ENCODE peak calls at places on chromosomes 1 and 21, in five cellular contexts. One of them, this sample, is unnamed.

GRCh38 chr1:186187601-186188000 is 187.5 kb downstream of the TPR start:
- DNase-seq in tibial artery: no peak
- DNase-seq in PC-3: peak; percentile 83
- DNase-seq in astrocyte: no peak
- DNase-seq in AG10803: no peak
- DNase-seq in this sample: no peak

GRCh38 chr1:155175927-155176371 is 2.3 kb downstream of the TRIM46 start:
- DNase-seq in tibial artery: peak; percentile 66
- DNase-seq in PC-3: peak; percentile 27
- DNase-seq in astrocyte: no peak
- DNase-seq in AG10803: no peak
- DNase-seq in this sample: no peak

GRCh38 chr1:15760520-15761211 is 2.1 kb downstream of the FBLIM1 start:
- DNase-seq in tibial artery: peak; percentile 87
- DNase-seq in PC-3: peak; percentile 76
- DNase-seq in astrocyte: peak; percentile 75
- DNase-seq in AG10803: peak; percentile 57
- DNase-seq in this sample: no peak

GRCh38 chr1:89995595-89996397 is 886 bp downstream of the ZNF326 start:
- DNase-seq in tibial artery: no peak
- DNase-seq in PC-3: peak; percentile 37
- DNase-seq in astrocyte: peak; percentile 29
- DNase-seq in AG10803: peak; percentile 18
- DNase-seq in this sample: no peak

GRCh38 chr1:1847501-1848289 is 43.2 kb downstream of the GNB1 start:
- DNase-seq in tibial artery: no peak
- DNase-seq in PC-3: no peak
- DNase-seq in astrocyte: no peak
- DNase-seq in AG10803: peak; percentile 22
- DNase-seq in this sample: no peak

GRCh38 chr21:41170442-41170841 is 2.5 kb downstream of the BACE2 start:
- DNase-seq in tibial artery: no peak
- DNase-seq in PC-3: peak; percentile 71
- DNase-seq in astrocyte: no peak
- DNase-seq in AG10803: peak; percentile 25
- DNase-seq in this sample: peak; percentile 23

GRCh38 chr1:92473781-92474495 is 12.8 kb downstream of the GFI1 start:
- DNase-seq in tibial artery: no peak
- DNase-seq in PC-3: no peak
- DNase-seq in astrocyte: no peak
- DNase-seq in AG10803: no peak
- DNase-seq in this sample: no peak

GRCh38 chr1:204104331-204105222 is 31.7 kb downstream of the SOX13 start:
- DNase-seq in tibial artery: no peak
- DNase-seq in PC-3: peak; percentile 96
- DNase-seq in astrocyte: peak; percentile 29
- DNase-seq in AG10803: no peak
- DNase-seq in this sample: no peak

GRCh38 chr1:237851209-237851845 is 39.4 kb downstream of the ZP4 start:
- DNase-seq in tibial artery: no peak
- DNase-seq in PC-3: peak; percentile 61
- DNase-seq in astrocyte: peak; percentile 40
- DNase-seq in AG10803: no peak
- DNase-seq in this sample: peak; percentile 16

GRCh38 chr1:228443395-228443794 is 26.7 kb upstream of the TRIM17 start:
- DNase-seq in tibial artery: no peak
- DNase-seq in PC-3: no peak
- DNase-seq in astrocyte: no peak
- DNase-seq in AG10803: no peak
- DNase-seq in this sample: no peak

GRCh38 chr1:95384570-95384969 is 150.6 kb downstream of the RWDD3 start:
- DNase-seq in tibial artery: no peak
- DNase-seq in PC-3: peak; percentile 36
- DNase-seq in astrocyte: no peak
- DNase-seq in AG10803: no peak
- DNase-seq in this sample: no peak

GRCh38 chr1:19835573-19835972 is 20.5 kb upstream of the RNF186 start:
- DNase-seq in tibial artery: no peak
- DNase-seq in PC-3: no peak
- DNase-seq in astrocyte: peak; percentile 8
- DNase-seq in AG10803: peak; percentile 67
- DNase-seq in this sample: no peak

GRCh38 chr1:109357673-109358072 is 40.0 kb downstream of the SORT1 start:
- DNase-seq in tibial artery: no peak
- DNase-seq in PC-3: no peak
- DNase-seq in astrocyte: no peak
- DNase-seq in AG10803: no peak
- DNase-seq in this sample: no peak

GRCh38 chr21:46322351-46323226 is 1.1 kb downstream of the C21orf58 start:
- DNase-seq in tibial artery: no peak
- DNase-seq in PC-3: peak; percentile 32
- DNase-seq in astrocyte: peak; percentile 47
- DNase-seq in AG10803: peak; percentile 45
- DNase-seq in this sample: no peak

GRCh38 chr1:67612690-67613322 is 72.2 kb upstream of the GADD45A start:
- DNase-seq in tibial artery: no peak
- DNase-seq in PC-3: peak; percentile 35
- DNase-seq in astrocyte: no peak
- DNase-seq in AG10803: peak; percentile 3
- DNase-seq in this sample: no peak

GRCh38 chr1:205319081-205320018 is 2.2 kb downstream of the NUAK2 start:
- DNase-seq in tibial artery: peak; percentile 82
- DNase-seq in PC-3: peak; percentile 85
- DNase-seq in astrocyte: peak; percentile 69
- DNase-seq in AG10803: peak; percentile 67
- DNase-seq in this sample: peak; percentile 58

DNA sequence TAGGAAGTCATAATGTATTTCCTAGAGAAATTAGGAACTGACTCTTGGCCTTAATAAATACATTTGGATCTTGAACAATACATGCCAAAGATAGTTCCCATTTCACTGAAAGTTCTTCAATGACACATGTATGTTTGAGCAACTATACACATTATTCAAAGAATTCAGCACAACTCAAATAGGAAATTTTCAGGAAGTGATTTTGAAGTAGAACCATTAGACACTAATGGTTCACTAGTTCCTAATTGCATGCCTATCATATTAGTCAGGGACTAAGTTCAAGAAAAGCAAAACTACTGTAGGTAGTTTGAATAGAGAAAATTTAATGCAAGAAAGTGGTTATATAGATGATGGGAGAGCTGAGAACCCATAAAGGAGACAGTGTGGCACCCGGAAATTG is 404.7 kb downstream of the LMO4 start:
- DNase-seq in tibial artery: no peak
- DNase-seq in PC-3: no peak
- DNase-seq in astrocyte: no peak
- DNase-seq in AG10803: no peak
- DNase-seq in this sample: no peak
- H3K4me3 ChIP-seq in tibial artery: no peak overlapping the region
- H3K4me3 ChIP-seq in PC-3: no peak overlapping the region
- H3K4me3 ChIP-seq in astrocyte: no peak overlapping the region
- H3K4me3 ChIP-seq in AG10803: no peak overlapping the region
- H3K4me3 ChIP-seq in this sample: no peak overlapping the region

DNA sequence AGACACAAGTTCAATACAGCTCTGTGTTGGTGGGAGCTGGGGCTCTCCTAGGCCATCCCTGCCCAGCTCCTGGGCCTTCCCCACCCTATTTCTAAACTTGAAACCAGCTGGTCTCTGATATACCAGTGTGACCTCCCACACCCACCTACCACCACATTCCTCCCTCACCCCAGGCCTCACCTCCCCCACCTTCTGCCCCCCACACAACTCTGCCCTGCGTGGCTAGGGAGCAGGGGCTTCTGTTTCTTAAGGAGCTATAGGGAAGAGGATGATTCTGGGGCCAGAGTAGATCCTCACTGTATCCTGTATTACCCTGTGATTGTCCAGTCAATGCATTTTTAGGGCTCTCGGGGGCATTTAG is 16.5 kb downstream of the NES start:
- DNase-seq in tibial artery: no peak
- DNase-seq in PC-3: no peak
- DNase-seq in astrocyte: no peak
- DNase-seq in AG10803: no peak
- DNase-seq in this sample: no peak
- H3K4me3 ChIP-seq in tibial artery: no peak overlapping the region
- H3K4me3 ChIP-seq in PC-3: peak overlapping the region; percentile 64
- H3K4me3 ChIP-seq in astrocyte: peak overlapping the region; percentile 18
- H3K4me3 ChIP-seq in AG10803: no peak overlapping the region
- H3K4me3 ChIP-seq in this sample: peak overlapping the region; percentile 56

GRCh38 chr1:27868932-27869718 is 3.2 kb upstream of the THEMIS2 start:
- DNase-seq in tibial artery: no peak
- DNase-seq in PC-3: no peak
- DNase-seq in astrocyte: no peak
- DNase-seq in AG10803: no peak
- DNase-seq in this sample: no peak
- H3K4me3 ChIP-seq in tibial artery: no peak overlapping the region
- H3K4me3 ChIP-seq in PC-3: no peak overlapping the region
- H3K4me3 ChIP-seq in astrocyte: no peak overlapping the region
- H3K4me3 ChIP-seq in AG10803: no peak overlapping the region
- H3K4me3 ChIP-seq in this sample: no peak overlapping the region

GRCh38 chr1:25818569-25818968 is 1.2 kb upstream of the MTFR1L start:
- DNase-seq in tibial artery: no peak
- DNase-seq in PC-3: no peak
- DNase-seq in astrocyte: no peak
- DNase-seq in AG10803: no peak
- DNase-seq in this sample: no peak
- H3K4me3 ChIP-seq in tibial artery: peak overlapping the region; percentile 93
- H3K4me3 ChIP-seq in PC-3: peak overlapping the region; percentile 93
- H3K4me3 ChIP-seq in astrocyte: peak overlapping the region; percentile 80
- H3K4me3 ChIP-seq in AG10803: peak overlapping the region; percentile 89
- H3K4me3 ChIP-seq in this sample: peak overlapping the region; percentile 73

DNA sequence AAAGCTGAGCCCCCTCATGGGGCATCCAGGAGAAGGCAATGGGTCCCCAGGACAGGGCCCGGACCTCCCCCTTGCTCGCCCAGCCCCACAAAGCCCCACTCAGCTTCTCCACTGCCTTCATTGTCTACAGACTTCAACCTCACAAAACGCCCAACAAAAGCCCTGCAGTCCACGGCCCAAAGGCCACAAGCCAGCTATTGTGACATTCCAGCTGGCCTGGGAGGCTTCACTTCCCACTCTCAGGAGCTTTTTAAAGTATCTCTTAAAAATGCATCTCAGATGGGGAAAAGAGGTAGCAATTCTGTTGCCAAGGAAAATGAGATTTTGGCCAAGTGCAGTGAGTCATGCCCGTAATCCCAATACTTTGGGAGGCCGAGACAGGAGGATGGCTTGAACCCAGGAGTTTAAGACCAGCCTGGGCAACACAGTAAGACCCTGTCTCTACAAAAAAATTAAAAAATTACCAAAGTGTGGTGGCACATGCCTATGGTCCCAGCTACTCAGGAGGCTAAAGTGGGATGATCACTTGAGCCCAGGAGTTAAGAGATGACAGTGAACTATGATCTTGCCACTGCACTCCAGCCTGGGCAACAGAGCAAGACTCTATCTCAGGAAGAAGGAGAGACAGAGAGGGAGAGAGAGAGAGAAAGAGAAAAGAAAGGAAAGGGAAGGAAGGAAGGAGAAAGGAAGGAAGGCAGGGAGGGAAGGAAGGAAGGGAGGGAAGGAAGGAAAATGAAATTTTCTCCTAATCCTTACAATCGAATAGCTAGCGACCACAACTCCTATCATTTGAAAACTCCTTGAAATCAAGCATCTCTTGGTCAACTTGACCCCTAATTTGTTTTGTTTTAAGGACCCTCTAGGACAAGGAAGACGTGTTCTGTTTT is 31.4 kb upstream of the TARDBP start:
- DNase-seq in tibial artery: no peak
- DNase-seq in PC-3: no peak
- DNase-seq in astrocyte: peak; percentile 15
- DNase-seq in AG10803: peak; percentile 85
- DNase-seq in this sample: peak; percentile 73
- H3K4me3 ChIP-seq in tibial artery: peak overlapping the region; percentile 37
- H3K4me3 ChIP-seq in PC-3: peak overlapping the region; percentile 56
- H3K4me3 ChIP-seq in astrocyte: no peak overlapping the region
- H3K4me3 ChIP-seq in AG10803: peak overlapping the region; percentile 41
- H3K4me3 ChIP-seq in this sample: peak overlapping the region; percentile 55

DNA sequence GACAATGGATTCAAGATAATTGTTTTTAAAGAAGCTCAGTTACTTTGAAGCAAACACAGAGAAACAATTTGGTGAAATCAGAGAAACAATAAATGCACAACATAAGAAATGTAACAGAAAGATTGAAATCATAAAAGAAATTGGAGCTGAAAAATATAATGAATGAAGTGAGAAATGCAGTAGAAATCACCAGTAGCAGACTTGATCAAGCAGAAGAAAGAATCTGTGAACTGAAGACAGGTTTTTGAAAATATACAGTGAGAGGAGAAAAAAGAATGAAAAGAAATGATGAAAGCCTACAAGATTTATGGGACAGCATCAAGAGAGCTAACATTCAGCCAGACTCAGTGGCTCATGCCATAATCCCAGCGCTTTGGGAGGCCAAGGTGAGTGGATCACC is 4.2 kb upstream of the SELP start:
- DNase-seq in tibial artery: no peak
- DNase-seq in PC-3: no peak
- DNase-seq in astrocyte: no peak
- DNase-seq in AG10803: no peak
- DNase-seq in this sample: no peak
- H3K4me3 ChIP-seq in tibial artery: no peak overlapping the region
- H3K4me3 ChIP-seq in PC-3: no peak overlapping the region
- H3K4me3 ChIP-seq in astrocyte: no peak overlapping the region
- H3K4me3 ChIP-seq in AG10803: no peak overlapping the region
- H3K4me3 ChIP-seq in this sample: no peak overlapping the region

DNA sequence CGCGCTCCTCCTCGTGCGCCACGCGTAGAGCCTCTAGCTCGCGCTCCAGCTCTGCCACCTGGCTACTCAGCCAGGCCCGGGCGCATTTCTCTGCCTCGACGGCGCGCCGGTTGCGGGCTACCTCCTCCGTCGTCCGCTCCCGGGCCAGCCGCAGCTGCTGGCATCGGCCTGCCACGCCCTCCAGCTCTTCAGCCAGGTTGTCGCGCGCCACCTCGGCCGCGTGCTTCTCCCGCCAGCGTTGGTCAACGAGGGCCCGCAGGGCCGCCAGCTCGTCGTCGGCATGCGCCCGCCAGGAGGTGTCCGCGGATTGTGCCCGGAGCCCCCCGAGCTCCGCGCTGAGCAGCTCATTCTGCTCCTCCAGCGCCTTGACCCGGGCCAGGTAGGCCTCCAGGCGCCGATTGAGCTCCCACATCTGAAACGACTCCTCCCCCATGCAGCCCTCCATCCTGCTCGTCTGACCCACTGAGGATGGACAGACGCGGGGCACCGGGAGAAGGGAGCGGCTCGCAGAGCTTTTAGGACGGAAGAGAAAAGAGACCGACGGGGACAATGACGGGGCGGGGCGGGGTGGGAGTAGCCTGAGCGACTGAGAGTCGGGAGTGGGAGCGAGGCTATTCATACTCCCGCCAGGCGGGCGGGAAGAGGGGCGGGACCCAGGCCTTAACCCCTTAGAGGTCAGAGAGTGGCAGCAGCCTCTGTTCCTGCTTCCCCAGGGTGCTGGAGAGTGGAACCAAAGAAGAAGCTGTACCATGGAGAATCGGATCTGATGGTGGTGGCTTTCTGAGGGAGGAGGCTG is at the start of gene NES:
- DNase-seq in tibial artery: peak; percentile 82
- DNase-seq in PC-3: peak; percentile 76
- DNase-seq in astrocyte: no peak
- DNase-seq in AG10803: no peak
- DNase-seq in this sample: peak; percentile 81
- H3K4me3 ChIP-seq in tibial artery: peak within 1 kb of the TSS; percentile 57
- H3K4me3 ChIP-seq in PC-3: peak within 1 kb of the TSS; percentile 64
- H3K4me3 ChIP-seq in astrocyte: peak within 1 kb of the TSS; percentile 68
- H3K4me3 ChIP-seq in AG10803: peak within 1 kb of the TSS; percentile 41
- H3K4me3 ChIP-seq in this sample: peak within 1 kb of the TSS; percentile 74